ENCODE peak calls at places on chromosomes 4 and X, in five cellular contexts. F is NCI-H1930; R is LoVo; K is stimulated activated CD8-positive, alpha-beta memory T cell treated with anti-CD3 and anti-CD28 coated beads, Interleukin-4, amount 100 ng/mL, for 4 hours; U is occipital lobe. O is an unnamed sample.
A peak's percentile ranks its signal among the peaks of the same experiment; 100 is the strongest.

GRCh38 chr4:6207602-6208001 is 7.3 kb upstream of the JAKMIP1 start:
- DNase-seq in F (no peak), K (no peak), U (no peak), R (no peak), O (no peak)

GRCh38 chr4:3201718-3202702 is 46.9 kb upstream of the MSANTD1 start:
- DNase-seq in F (no peak), K (peak; percentile 24), U (no peak), R (no peak), O (peak; percentile 81)

GRCh38 chr4:89204624-89205023 is 93.3 kb downstream of the TIGD2 start:
- DNase-seq in F (no peak), U (no peak), K (no peak), R (no peak), O (no peak)

GRCh38 chr4:142095886-142096605 is 459.7 kb downstream of the IL15 start:
- DNase-seq in U (no peak), R (peak; percentile 65), F (peak; percentile 14), K (no peak), O (peak; percentile 3)

GRCh38 chr4:153564630-153565525 is 98.7 kb downstream of the TMEM131L start:
- DNase-seq in F (no peak), R (peak; percentile 6), K (no peak), U (no peak), O (peak; percentile 8)

GRCh38 chrX:110412971-110413726 is 54.5 kb downstream of the RTL9 start:
- DNase-seq in K (peak; percentile 40), U (peak; percentile 10), R (peak; percentile 43), F (peak; percentile 42), O (peak; percentile 43)

GRCh38 chr4:4394644-4395043 is 7.7 kb downstream of the NSG1 start:
- DNase-seq in K (no peak), U (no peak), F (no peak), R (no peak), O (no peak)

GRCh38 chr4:62531731-62532130 is 1331.6 kb downstream of the ADGRL3 start:
- DNase-seq in R (no peak), F (no peak), U (no peak), K (no peak), O (no peak)

GRCh38 chr4:162683659-162684370 is 482.9 kb downstream of the NAF1 start:
- DNase-seq in K (no peak), F (no peak), U (no peak), R (peak; percentile 8), O (no peak)

GRCh38 chrX:150712619-150713018 is 19.4 kb downstream of the MTMR1 start:
- DNase-seq in F (no peak), K (no peak), R (no peak), U (no peak), O (no peak)

GRCh38 chrX:107626916-107627315 is 1.4 kb upstream of the PRPS1 start:
- DNase-seq in K (no peak), R (no peak), F (no peak), U (no peak), O (no peak)

GRCh38 chr4:26021417-26022345 is 107.7 kb downstream of the SMIM20 start:
- DNase-seq in R (no peak), K (no peak), F (no peak), U (no peak), O (no peak)

GRCh38 chr4:187937557-187937956 is 58.0 kb upstream of the ZFP42 start:
- DNase-seq in K (no peak), U (no peak), F (no peak), R (no peak), O (no peak)

GRCh38 chr4:95360911-95361695 is 187.7 kb downstream of the UNC5C start:
- DNase-seq in K (no peak), R (no peak), F (no peak), U (no peak), O (no peak)

GRCh38 chr4:762211-763190 is 56.9 kb downstream of the PCGF3 start:
- DNase-seq in F (no peak), K (no peak), R (no peak), U (no peak), O (no peak)

GRCh38 chrX:48697182-48697727 is 721 bp downstream of the SUV39H1 start:
- DNase-seq in K (no peak), U (no peak), R (no peak), F (no peak), O (no peak)

GRCh38 chrX:72604112-72604511 is 31.5 kb upstream of the HDAC8 start:
- DNase-seq in U (no peak), K (no peak), R (no peak), F (no peak), O (no peak)

GRCh38 chr4:156197216-156197615 is 243.6 kb upstream of the CTSO start:
- DNase-seq in F (no peak), K (no peak), R (no peak), U (no peak), O (no peak)

GRCh38 chr4:180449395-180449956 is 1793.7 kb upstream of the TENM3 start:
- DNase-seq in U (no peak), R (peak; percentile 25), F (no peak), K (no peak), O (peak; percentile 18)

GRCh38 chr4:181968371-181968770 is 274.8 kb upstream of the TENM3 start:
- DNase-seq in R (no peak), K (no peak), U (no peak), F (no peak), O (no peak)

GRCh38 chr4:123976285-123976684 is 579.7 kb downstream of the SPRY1 start:
- DNase-seq in R (no peak), U (no peak), F (peak; percentile 5), K (no peak), O (no peak)

GRCh38 chr4:30721353-30722091 is 1.4 kb downstream of the PCDH7 start:
- DNase-seq in U (no peak), F (no peak), R (no peak), K (no peak), O (no peak)

GRCh38 chrX:120260369-120260768 is 9.8 kb downstream of the ZBTB33 start:
- DNase-seq in R (peak; percentile 3), U (no peak), F (no peak), K (no peak), O (no peak)

GRCh38 chrX:15761564-15762191 is 23.6 kb downstream of the CA5B start:
- DNase-seq in K (no peak), U (peak; percentile 7), R (no peak), F (no peak), O (peak; percentile 16)

GRCh38 chr4:85370400-85371032 is 104.4 kb upstream of the ARHGAP24 start:
- DNase-seq in K (no peak), F (no peak), U (no peak), R (peak; percentile 52), O (peak; percentile 21)

GRCh38 chrX:10507876-10508275 is 112.5 kb downstream of the MID1 start:
- DNase-seq in R (no peak), U (no peak), K (no peak), F (no peak), O (peak; percentile 5)

GRCh38 chr4:8061145-8061544 is 97.5 kb downstream of the ABLIM2 start:
- DNase-seq in F (no peak), R (no peak), U (no peak), K (no peak), O (no peak)

GRCh38 chrX:1734806-1735205 is 119.9 kb downstream of the ASMT start:
- DNase-seq in F (no peak), U (no peak), R (no peak), K (no peak), O (no peak)

GRCh38 chr4:170325599-170325998 is 235.8 kb upstream of the AADAT start:
- DNase-seq in K (no peak), F (no peak), U (no peak), R (no peak), O (no peak)

GRCh38 chrX:77731821-77732419 is 54.1 kb downstream of the ATRX start:
- DNase-seq in K (no peak), U (no peak), R (no peak), F (no peak), O (no peak)

GRCh38 chrX:153628665-153629064 is 18.3 kb upstream of the DUSP9 start:
- DNase-seq in U (no peak), K (no peak), R (no peak), F (no peak), O (no peak)

GRCh38 chr4:86014599-86014998 is 345.3 kb downstream of the MAPK10 start:
- DNase-seq in R (no peak), K (no peak), F (no peak), U (no peak), O (no peak)

GRCh38 chr4:122806981-122807679 is 19.5 kb upstream of the FGF2 start:
- DNase-seq in F (no peak), K (no peak), U (no peak), R (no peak), O (no peak)